ENCODE peak calls at places on chromosome 9, in four cellular contexts. K is left ventricle myocardium inferior, R is GM13977, Q is T-helper 9 cell. T is an unnamed sample.

GRCh38 chr9:136748656-136749551 is 579 bp upstream of the LCN6 start:
- DNase-seq in Q (no peak), K (peak), R (no peak), T (no peak)

GRCh38 chr9:8331507-8331906 is 531.9 kb upstream of the DMAC1 start:
- DNase-seq in K (no peak), Q (no peak), R (no peak), T (no peak)

GRCh38 chr9:35452481-35452880 is 37.4 kb upstream of the RUSC2 start:
- DNase-seq in R (no peak), Q (no peak), K (no peak), T (no peak)

GRCh38 chr9:73152953-73153352 is 1.3 kb downstream of the ANXA1 start:
- DNase-seq in R (no peak), Q (no peak), K (no peak), T (no peak)

GRCh38 chr9:96486351-96487029 is 36.5 kb downstream of the HABP4 start:
- DNase-seq in K (peak), R (no peak), Q (no peak), T (no peak)

GRCh38 chr9:121445986-121446385 is 53.7 kb downstream of the GGTA1 start:
- DNase-seq in K (no peak), Q (no peak), R (no peak), T (no peak)

GRCh38 chr9:38337706-38338264 is 54.7 kb upstream of the ALDH1B1 start:
- DNase-seq in Q (no peak), K (no peak), R (no peak), T (no peak)

GRCh38 chr9:88551546-88552137 is 16.7 kb downstream of the NXNL2 start:
- DNase-seq in Q (no peak), K (no peak), R (no peak), T (no peak)

GRCh38 chr9:6106576-6107339 is 91.3 kb upstream of the RANBP6 start:
- DNase-seq in K (no peak), R (peak), Q (no peak), T (peak)

GRCh38 chr9:103104101-103104500 is 109.0 kb downstream of the CYLC2 start:
- DNase-seq in K (no peak), Q (no peak), R (no peak), T (no peak)

GRCh38 chr9:110282023-110282766 is 25.9 kb upstream of the TXN start:
- DNase-seq in K (no peak), Q (no peak), R (no peak), T (no peak)

GRCh38 chr9:34957492-34958410 is at the start of gene PHF24:
- DNase-seq in R (no peak), K (no peak), Q (peak), T (peak)

GRCh38 chr9:106557996-106558667 is 304.8 kb upstream of the ZNF462 start:
- DNase-seq in K (no peak), R (no peak), Q (no peak), T (no peak)

GRCh38 chr9:129351642-129352151 is 173.6 kb upstream of the IER5L start:
- DNase-seq in R (no peak), K (no peak), Q (no peak), T (no peak)

GRCh38 chr9:90540734-90541133 is 101.9 kb downstream of the DIRAS2 start:
- DNase-seq in K (no peak), Q (no peak), R (no peak), T (no peak)